ENCODE peak calls at places on chromosomes 16 and 17, in nine cellular contexts. One of them, this sample, is unnamed.

GRCh38 chr16:72129976-72130656 is 36.5 kb downstream of the DHX38 start:
- DNase-seq in ascending aorta: no peak
- DNase-seq in IMR-90: no peak
- DNase-seq in AG10803: no peak
- DNase-seq in MM.1S: no peak
- DNase-seq in mucosa of descending colon: no peak
- DNase-seq in fibroblast of lung: no peak
- DNase-seq in pancreas: no peak
- DNase-seq in skeletal muscle cell: no peak
- DNase-seq in this sample: no peak

GRCh38 chr17:35605753-35606152 is 18.6 kb downstream of the AP2B1 start:
- DNase-seq in ascending aorta: no peak
- DNase-seq in IMR-90: peak; percentile 73
- DNase-seq in AG10803: peak; percentile 82
- DNase-seq in MM.1S: no peak
- DNase-seq in mucosa of descending colon: no peak
- DNase-seq in fibroblast of lung: no peak
- DNase-seq in pancreas: no peak
- DNase-seq in skeletal muscle cell: no peak
- DNase-seq in this sample: no peak

GRCh38 chr17:66950886-66951604 is 13.5 kb upstream of the CACNG4 start:
- DNase-seq in ascending aorta: no peak
- DNase-seq in IMR-90: no peak
- DNase-seq in AG10803: no peak
- DNase-seq in MM.1S: no peak
- DNase-seq in mucosa of descending colon: no peak
- DNase-seq in fibroblast of lung: no peak
- DNase-seq in pancreas: no peak
- DNase-seq in skeletal muscle cell: no peak
- DNase-seq in this sample: no peak

GRCh38 chr16:1551166-1551565 is 17.7 kb downstream of the TMEM204 start:
- DNase-seq in ascending aorta: no peak
- DNase-seq in IMR-90: no peak
- DNase-seq in AG10803: no peak
- DNase-seq in MM.1S: no peak
- DNase-seq in mucosa of descending colon: no peak
- DNase-seq in fibroblast of lung: no peak
- DNase-seq in pancreas: no peak
- DNase-seq in skeletal muscle cell: no peak
- DNase-seq in this sample: no peak

GRCh38 chr17:30113213-30113612 is 3.4 kb upstream of the NSRP1 start:
- DNase-seq in ascending aorta: no peak
- DNase-seq in IMR-90: no peak
- DNase-seq in AG10803: no peak
- DNase-seq in MM.1S: peak; percentile 88
- DNase-seq in mucosa of descending colon: peak; percentile 63
- DNase-seq in fibroblast of lung: no peak
- DNase-seq in pancreas: no peak
- DNase-seq in skeletal muscle cell: no peak
- DNase-seq in this sample: no peak

GRCh38 chr17:50649042-50649908 is 14.6 kb downstream of the ABCC3 start:
- DNase-seq in ascending aorta: no peak
- DNase-seq in IMR-90: peak; percentile 64
- DNase-seq in AG10803: no peak
- DNase-seq in MM.1S: no peak
- DNase-seq in mucosa of descending colon: no peak
- DNase-seq in fibroblast of lung: peak; percentile 67
- DNase-seq in pancreas: no peak
- DNase-seq in skeletal muscle cell: no peak
- DNase-seq in this sample: peak; percentile 33

GRCh38 chr17:5508855-5509254 is 22.5 kb downstream of the MIS12 start:
- DNase-seq in ascending aorta: no peak
- DNase-seq in IMR-90: peak; percentile 79
- DNase-seq in AG10803: peak; percentile 50
- DNase-seq in MM.1S: no peak
- DNase-seq in mucosa of descending colon: no peak
- DNase-seq in fibroblast of lung: no peak
- DNase-seq in pancreas: no peak
- DNase-seq in skeletal muscle cell: peak; percentile 32
- DNase-seq in this sample: no peak

GRCh38 chr16:26599786-26600107 is 467.0 kb upstream of the C16orf82 start:
- DNase-seq in ascending aorta: no peak
- DNase-seq in IMR-90: no peak
- DNase-seq in AG10803: no peak
- DNase-seq in MM.1S: no peak
- DNase-seq in mucosa of descending colon: no peak
- DNase-seq in fibroblast of lung: no peak
- DNase-seq in pancreas: no peak
- DNase-seq in skeletal muscle cell: no peak
- DNase-seq in this sample: no peak

GRCh38 chr17:38545531-38546225 is 60.1 kb downstream of the SRCIN1 start:
- DNase-seq in ascending aorta: no peak
- DNase-seq in IMR-90: no peak
- DNase-seq in AG10803: no peak
- DNase-seq in MM.1S: no peak
- DNase-seq in mucosa of descending colon: no peak
- DNase-seq in fibroblast of lung: no peak
- DNase-seq in pancreas: no peak
- DNase-seq in skeletal muscle cell: no peak
- DNase-seq in this sample: no peak

GRCh38 chr16:28616636-28617035 is 6.8 kb upstream of the SULT1A1 start:
- DNase-seq in ascending aorta: no peak
- DNase-seq in IMR-90: no peak
- DNase-seq in AG10803: no peak
- DNase-seq in MM.1S: no peak
- DNase-seq in mucosa of descending colon: no peak
- DNase-seq in fibroblast of lung: no peak
- DNase-seq in pancreas: no peak
- DNase-seq in skeletal muscle cell: no peak
- DNase-seq in this sample: no peak

GRCh38 chr17:63960006-63960405 is 12.7 kb downstream of the SCN4A start:
- DNase-seq in ascending aorta: no peak
- DNase-seq in IMR-90: no peak
- DNase-seq in AG10803: no peak
- DNase-seq in MM.1S: no peak
- DNase-seq in mucosa of descending colon: no peak
- DNase-seq in fibroblast of lung: no peak
- DNase-seq in pancreas: no peak
- DNase-seq in skeletal muscle cell: no peak
- DNase-seq in this sample: no peak

GRCh38 chr17:41665566-41666335 is 22.9 kb upstream of the EIF1 start:
- DNase-seq in ascending aorta: peak; percentile 38
- DNase-seq in IMR-90: peak; percentile 74
- DNase-seq in AG10803: peak; percentile 72
- DNase-seq in MM.1S: peak; percentile 97
- DNase-seq in mucosa of descending colon: peak; percentile 94
- DNase-seq in fibroblast of lung: peak; percentile 74
- DNase-seq in pancreas: peak; percentile 89
- DNase-seq in skeletal muscle cell: peak; percentile 44
- DNase-seq in this sample: peak; percentile 76

GRCh38 chr17:41666336-41666680 is 22.4 kb upstream of the EIF1 start:
- DNase-seq in ascending aorta: no peak
- DNase-seq in IMR-90: peak; percentile 78
- DNase-seq in AG10803: peak; percentile 45
- DNase-seq in MM.1S: peak; percentile 97
- DNase-seq in mucosa of descending colon: peak; percentile 78
- DNase-seq in fibroblast of lung: peak; percentile 46
- DNase-seq in pancreas: peak; percentile 48
- DNase-seq in skeletal muscle cell: no peak
- DNase-seq in this sample: no peak

GRCh38 chr17:41664587-41665565 is 23.8 kb upstream of the EIF1 start:
- DNase-seq in ascending aorta: no peak
- DNase-seq in IMR-90: no peak
- DNase-seq in AG10803: no peak
- DNase-seq in MM.1S: no peak
- DNase-seq in mucosa of descending colon: peak; percentile 61
- DNase-seq in fibroblast of lung: no peak
- DNase-seq in pancreas: no peak
- DNase-seq in skeletal muscle cell: no peak
- DNase-seq in this sample: no peak

GRCh38 chr17:41666708-41667279 is 21.9 kb upstream of the EIF1 start:
- DNase-seq in ascending aorta: no peak
- DNase-seq in IMR-90: peak; percentile 61
- DNase-seq in AG10803: peak; percentile 52
- DNase-seq in MM.1S: peak; percentile 92
- DNase-seq in mucosa of descending colon: peak; percentile 90
- DNase-seq in fibroblast of lung: peak; percentile 67
- DNase-seq in pancreas: peak; percentile 74
- DNase-seq in skeletal muscle cell: no peak
- DNase-seq in this sample: peak; percentile 66

GRCh38 chr17:41667280-41668008 is 21.2 kb upstream of the EIF1 start:
- DNase-seq in ascending aorta: no peak
- DNase-seq in IMR-90: no peak
- DNase-seq in AG10803: no peak
- DNase-seq in MM.1S: no peak
- DNase-seq in mucosa of descending colon: no peak
- DNase-seq in fibroblast of lung: no peak
- DNase-seq in pancreas: no peak
- DNase-seq in skeletal muscle cell: no peak
- DNase-seq in this sample: no peak
- H3K4me3 ChIP-seq in ascending aorta: peak overlapping the region; percentile 72
- H3K4me3 ChIP-seq in IMR-90: no peak overlapping the region
- H3K4me3 ChIP-seq in AG10803: no peak overlapping the region
- H3K4me3 ChIP-seq in MM.1S: peak overlapping the region; percentile 75
- H3K4me3 ChIP-seq in mucosa of descending colon: no peak overlapping the region
- H3K4me3 ChIP-seq in fibroblast of lung: no peak overlapping the region
- H3K4me3 ChIP-seq in pancreas: no peak overlapping the region
- H3K4me3 ChIP-seq in skeletal muscle cell: no peak overlapping the region
- H3K4me3 ChIP-seq in this sample: no peak overlapping the region

GRCh38 chr17:47201168-47201567 is 8.0 kb upstream of the MYL4 start:
- DNase-seq in ascending aorta: no peak
- DNase-seq in IMR-90: no peak
- DNase-seq in AG10803: no peak
- DNase-seq in MM.1S: no peak
- DNase-seq in mucosa of descending colon: no peak
- DNase-seq in fibroblast of lung: no peak
- DNase-seq in pancreas: no peak
- DNase-seq in skeletal muscle cell: no peak
- DNase-seq in this sample: no peak

GRCh38 chr17:47207143-47208067 is 1.7 kb upstream of the MYL4 start:
- DNase-seq in ascending aorta: no peak
- DNase-seq in IMR-90: no peak
- DNase-seq in AG10803: no peak
- DNase-seq in MM.1S: no peak
- DNase-seq in mucosa of descending colon: no peak
- DNase-seq in fibroblast of lung: no peak
- DNase-seq in pancreas: no peak
- DNase-seq in skeletal muscle cell: no peak
- DNase-seq in this sample: no peak

GRCh38 chr17:47203984-47204721 is 5.0 kb upstream of the MYL4 start:
- DNase-seq in ascending aorta: no peak
- DNase-seq in IMR-90: peak; percentile 64
- DNase-seq in AG10803: peak; percentile 74
- DNase-seq in MM.1S: peak; percentile 53
- DNase-seq in mucosa of descending colon: no peak
- DNase-seq in fibroblast of lung: no peak
- DNase-seq in pancreas: no peak
- DNase-seq in skeletal muscle cell: no peak
- DNase-seq in this sample: peak; percentile 85

GRCh38 chr17:47205419-47205963 is 3.7 kb upstream of the MYL4 start:
- DNase-seq in ascending aorta: no peak
- DNase-seq in IMR-90: peak; percentile 68
- DNase-seq in AG10803: peak; percentile 89
- DNase-seq in MM.1S: peak; percentile 95
- DNase-seq in mucosa of descending colon: peak; percentile 74
- DNase-seq in fibroblast of lung: peak; percentile 50
- DNase-seq in pancreas: peak; percentile 45
- DNase-seq in skeletal muscle cell: peak; percentile 73
- DNase-seq in this sample: peak; percentile 84

GRCh38 chr17:47204722-47205418 is 4.3 kb upstream of the MYL4 start:
- DNase-seq in ascending aorta: no peak
- DNase-seq in IMR-90: peak; percentile 47
- DNase-seq in AG10803: peak; percentile 74
- DNase-seq in MM.1S: peak; percentile 77
- DNase-seq in mucosa of descending colon: no peak
- DNase-seq in fibroblast of lung: peak; percentile 43
- DNase-seq in pancreas: no peak
- DNase-seq in skeletal muscle cell: no peak
- DNase-seq in this sample: no peak
- H3K4me3 ChIP-seq in ascending aorta: peak overlapping the region; percentile 0
- H3K4me3 ChIP-seq in IMR-90: no peak overlapping the region
- H3K4me3 ChIP-seq in AG10803: peak overlapping the region; percentile 24
- H3K4me3 ChIP-seq in MM.1S: peak overlapping the region; percentile 49
- H3K4me3 ChIP-seq in mucosa of descending colon: no peak overlapping the region
- H3K4me3 ChIP-seq in fibroblast of lung: no peak overlapping the region
- H3K4me3 ChIP-seq in pancreas: no peak overlapping the region
- H3K4me3 ChIP-seq in skeletal muscle cell: no peak overlapping the region
- H3K4me3 ChIP-seq in this sample: peak overlapping the region; percentile 24

DNA sequence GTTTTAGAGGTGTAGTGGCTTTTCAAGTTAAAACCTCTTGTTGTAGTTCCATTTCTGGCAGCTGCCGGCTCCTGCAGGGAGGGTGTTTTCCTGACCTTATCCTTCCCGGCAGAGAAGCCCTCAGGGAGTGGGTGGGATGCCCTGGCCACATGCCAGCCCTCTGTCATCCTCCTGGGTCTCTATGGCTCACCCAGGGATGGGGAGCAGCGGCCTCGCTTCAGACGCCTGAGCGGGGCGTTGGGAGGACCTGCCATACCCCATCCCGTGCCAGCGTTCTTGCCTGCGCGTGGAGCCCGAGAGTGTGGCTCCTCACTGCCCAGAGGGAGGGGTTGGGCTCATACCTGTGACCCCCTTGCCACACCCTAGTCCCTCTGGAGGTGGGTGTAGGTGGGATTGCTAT is 11.9 kb downstream of the KCNJ12 start:
- DNase-seq in ascending aorta: no peak
- DNase-seq in IMR-90: no peak
- DNase-seq in AG10803: no peak
- DNase-seq in MM.1S: no peak
- DNase-seq in mucosa of descending colon: no peak
- DNase-seq in fibroblast of lung: no peak
- DNase-seq in pancreas: no peak
- DNase-seq in skeletal muscle cell: no peak
- DNase-seq in this sample: no peak
- H3K4me3 ChIP-seq in ascending aorta: no peak overlapping the region
- H3K4me3 ChIP-seq in IMR-90: no peak overlapping the region
- H3K4me3 ChIP-seq in AG10803: no peak overlapping the region
- H3K4me3 ChIP-seq in MM.1S: no peak overlapping the region
- H3K4me3 ChIP-seq in mucosa of descending colon: no peak overlapping the region
- H3K4me3 ChIP-seq in fibroblast of lung: no peak overlapping the region
- H3K4me3 ChIP-seq in pancreas: no peak overlapping the region
- H3K4me3 ChIP-seq in skeletal muscle cell: no peak overlapping the region
- H3K4me3 ChIP-seq in this sample: no peak overlapping the region

GRCh38 chr17:76869209-76869877 is 1.1 kb downstream of the MGAT5B start:
- DNase-seq in ascending aorta: no peak
- DNase-seq in IMR-90: no peak
- DNase-seq in AG10803: no peak
- DNase-seq in MM.1S: no peak
- DNase-seq in mucosa of descending colon: no peak
- DNase-seq in fibroblast of lung: no peak
- DNase-seq in pancreas: no peak
- DNase-seq in skeletal muscle cell: no peak
- DNase-seq in this sample: no peak
- H3K4me3 ChIP-seq in ascending aorta: peak overlapping the region; percentile 57
- H3K4me3 ChIP-seq in IMR-90: no peak overlapping the region
- H3K4me3 ChIP-seq in AG10803: no peak overlapping the region
- H3K4me3 ChIP-seq in MM.1S: peak overlapping the region; percentile 49
- H3K4me3 ChIP-seq in mucosa of descending colon: no peak overlapping the region
- H3K4me3 ChIP-seq in fibroblast of lung: no peak overlapping the region
- H3K4me3 ChIP-seq in pancreas: no peak overlapping the region
- H3K4me3 ChIP-seq in skeletal muscle cell: peak overlapping the region; percentile 26
- H3K4me3 ChIP-seq in this sample: no peak overlapping the region

This sample was measured in Jurkat, Clone E6-1.